ENCODE peak calls at places on chromosomes 11 and 22, in ten cellular contexts. I is HTR-8/SVneo; N is AML-193; W is SW 1271; Z is endothelial cell; M is CD8-positive, alpha-beta memory T cell; R is A549; Q is glomerular endothelial cell; S is NCI-H1436 treated with DMSO at 0.1 percent for 48 hours; C is stimulated activated CD8-positive, alpha-beta memory T cell treated with anti-CD3 and anti-CD28 coated beads, Interleukin-4, amount 100 ng/mL, for 1 hour. T is an unnamed sample.

GRCh38 chr11:67563354-67564114 is 20.1 kb upstream of the GSTP1 start:
- DNase-seq in I (peak; percentile 63), C (no peak), S (no peak), R (no peak), W (peak; percentile 40), Z (no peak), Q (peak; percentile 91), N (no peak), M (no peak), T (peak; percentile 81)

GRCh38 chr11:94583885-94584500 is 16.8 kb downstream of the PIWIL4 start:
- DNase-seq in R (no peak), W (no peak), I (no peak), N (peak; percentile 55), C (no peak), Q (no peak), S (no peak), M (no peak), Z (no peak), T (no peak)

GRCh38 chr11:12070446-12071267 is 39.7 kb upstream of the MICAL2 start:
- DNase-seq in W (no peak), M (no peak), S (no peak), I (no peak), C (no peak), Z (no peak), R (no peak), Q (no peak), N (no peak), T (no peak)

GRCh38 chr11:132504501-132505041 is 1027.7 kb downstream of the OPCML start:
- DNase-seq in Q (no peak), N (no peak), R (no peak), W (no peak), I (no peak), S (no peak), Z (no peak), C (no peak), M (no peak), T (no peak)

GRCh38 chr11:8740156-8740555 is 57.6 kb downstream of the RPL27A start:
- DNase-seq in S (no peak), M (no peak), C (no peak), Z (no peak), N (no peak), Q (no peak), I (no peak), R (no peak), W (no peak), T (no peak)

GRCh38 chr11:7977251-7977917 is 9.8 kb upstream of the EIF3F start:
- DNase-seq in M (no peak), R (no peak), W (peak; percentile 51), Z (no peak), S (no peak), N (peak; percentile 1), Q (peak; percentile 75), I (peak; percentile 49), C (no peak), T (peak; percentile 50)

GRCh38 chr11:105693075-105693474 is 83.2 kb downstream of the GRIA4 start:
- DNase-seq in W (no peak), Q (no peak), S (no peak), R (no peak), Z (no peak), C (no peak), I (no peak), M (no peak), N (no peak), T (no peak)

GRCh38 chr11:10348650-10349280 is 43.9 kb downstream of the ADM start:
- DNase-seq in R (no peak), N (no peak), C (no peak), W (no peak), S (no peak), M (no peak), Q (no peak), Z (no peak), I (no peak), T (no peak)

GRCh38 chr11:31850365-31850764 is 39.2 kb upstream of the PAX6 start:
- DNase-seq in W (no peak), M (no peak), R (no peak), I (no peak), Z (no peak), C (no peak), N (no peak), S (no peak), Q (no peak), T (no peak)

GRCh38 chr22:30183861-30184278 is 62.7 kb downstream of the LIF start:
- DNase-seq in N (no peak), Z (no peak), W (no peak), S (no peak), C (no peak), Q (no peak), I (peak; percentile 29), R (no peak), M (no peak), T (no peak)

T was measured in MG63.